ENCODE peak calls at places on chromosomes 11 and 22, in five cellular contexts. Z is HCT116, G is K562, S is GM12878, L is H1. V is an unnamed sample.

GRCh38 chr22:48643066-48643731 is 1184.5 kb downstream of the BRD1 start:
- DNase-seq in Z (no peak), G (no peak), S (no peak), L (no peak), V (no peak)

GRCh38 chr11:75959540-75959939 is 144.5 kb downstream of the UVRAG start:
- DNase-seq in Z (no peak), G (no peak), S (no peak), L (no peak), V (no peak)

GRCh38 chr11:123740787-123741158 is 687 bp downstream of the ZNF202 start:
- DNase-seq in Z (no peak), G (no peak), S (no peak), L (no peak), V (no peak)

GRCh38 chr22:39913321-39913720 is 12.4 kb downstream of the GRAP2 start:
- DNase-seq in Z (no peak), G (no peak), S (no peak), L (no peak), V (no peak)

GRCh38 chr22:29143848-29144785 is 61.6 kb upstream of the EMID1 start:
- DNase-seq in Z (no peak), G (no peak), S (no peak), L (peak; percentile 45), V (no peak)

GRCh38 chr11:62601114-62601363 is 626 bp downstream of the MTA2 start:
- DNase-seq in Z (no peak), G (no peak), S (no peak), L (no peak), V (no peak)

GRCh38 chr11:125359130-125359529 is 136.9 kb downstream of the FEZ1 start:
- DNase-seq in Z (no peak), G (no peak), S (no peak), L (no peak), V (no peak)

GRCh38 chr11:68020575-68020974 is 9.9 kb upstream of the NDUFS8 start:
- DNase-seq in Z (no peak), G (no peak), S (no peak), L (peak; percentile 71), V (no peak)

GRCh38 chr22:49564666-49565515 is 262.8 kb downstream of the BRD1 start:
- DNase-seq in Z (no peak), G (no peak), S (no peak), L (peak; percentile 35), V (no peak)

GRCh38 chr22:49155039-49155808 is 672.4 kb downstream of the BRD1 start:
- DNase-seq in Z (no peak), G (no peak), S (no peak), L (no peak), V (no peak)

GRCh38 chr22:47540011-47540410 is 777.6 kb downstream of the TBC1D22A start:
- DNase-seq in Z (no peak), G (no peak), S (no peak), L (no peak), V (no peak)

GRCh38 chr22:38923463-38924196 is 33.8 kb upstream of the APOBEC3A start:
- DNase-seq in Z (peak; percentile 91), G (peak; percentile 81), S (no peak), L (no peak), V (peak; percentile 88)

GRCh38 chr22:28952857-28953256 is 69.5 kb downstream of the ZNRF3 start:
- DNase-seq in Z (no peak), G (no peak), S (no peak), L (no peak), V (no peak)

GRCh38 chr11:16356057-16356750 is at the start of gene SOX6:
- DNase-seq in Z (no peak), G (no peak), S (no peak), L (no peak), V (peak; percentile 94)

GRCh38 chr22:32661737-32662586 is 139.5 kb upstream of the TIMP3 start:
- DNase-seq in Z (no peak), G (no peak), S (no peak), L (no peak), V (no peak)

GRCh38 chr11:58675344-58676155 is 53.1 kb downstream of the CNTF start:
- DNase-seq in Z (peak; percentile 51), G (peak; percentile 77), S (no peak), L (peak; percentile 87), V (peak; percentile 32)

GRCh38 chr11:32602657-32603410 is 19.2 kb downstream of the EIF3M start:
- DNase-seq in Z (no peak), G (no peak), S (no peak), L (no peak), V (no peak)

GRCh38 chr11:64545605-64546004 is 45.4 kb upstream of the SLC22A12 start:
- DNase-seq in Z (peak; percentile 69), G (no peak), S (no peak), L (no peak), V (no peak)

GRCh38 chr11:44014968-44015623 is 32.7 kb upstream of the ACCSL start:
- DNase-seq in Z (no peak), G (no peak), S (no peak), L (no peak), V (no peak)

GRCh38 chr11:47889714-47890441 is 41.7 kb upstream of the NUP160 start:
- DNase-seq in Z (no peak), G (no peak), S (no peak), L (no peak), V (no peak)

GRCh38 chr11:12162652-12163051 is 52.3 kb downstream of the MICAL2 start:
- DNase-seq in Z (no peak), G (no peak), S (no peak), L (no peak), V (no peak)

GRCh38 chr11:62122076-62122475 is 1.7 kb upstream of the INCENP start:
- DNase-seq in Z (peak; percentile 21), G (peak; percentile 4), S (no peak), L (no peak), V (peak; percentile 25)

GRCh38 chr22:45308624-45309421 is 911 bp upstream of the FAM118A start:
- DNase-seq in Z (peak; percentile 23), G (no peak), S (no peak), L (peak; percentile 54), V (no peak)

GRCh38 chr11:3091846-3092602 is 34.8 kb upstream of the CARS1 start:
- DNase-seq in Z (peak; percentile 67), G (peak; percentile 95), S (peak; percentile 19), L (peak; percentile 98), V (peak; percentile 56)

GRCh38 chr11:12587333-12587997 is 86.8 kb upstream of the TEAD1 start:
- DNase-seq in Z (no peak), G (no peak), S (no peak), L (no peak), V (no peak)

GRCh38 chr11:83852012-83852411 is 565.8 kb upstream of the CCDC90B start:
- DNase-seq in Z (no peak), G (no peak), S (no peak), L (no peak), V (no peak)

GRCh38 chr22:50274311-50274710 is 4.1 kb upstream of the MAPK11 start:
- DNase-seq in Z (no peak), G (peak; percentile 29), S (no peak), L (no peak), V (peak; percentile 44)

GRCh38 chr22:41485033-41485432 is 16.1 kb downstream of the ACO2 start:
- DNase-seq in Z (no peak), G (no peak), S (no peak), L (no peak), V (no peak)

GRCh38 chr11:19241260-19242183 is 777 bp upstream of the E2F8 start:
- DNase-seq in Z (no peak), G (peak; percentile 81), S (no peak), L (peak; percentile 83), V (no peak)

GRCh38 chr11:62504158-62504973 is 42.2 kb downstream of the AHNAK start:
- DNase-seq in Z (no peak), G (no peak), S (no peak), L (peak; percentile 67), V (no peak)

GRCh38 chr22:32546935-32547334 is 72.3 kb downstream of the FBXO7 start:
- DNase-seq in Z (no peak), G (no peak), S (no peak), L (no peak), V (no peak)

GRCh38 chr11:131692151-131692550 is 321.7 kb downstream of the NTM start:
- DNase-seq in Z (no peak), G (no peak), S (no peak), L (no peak), V (no peak)

GRCh38 chr11:45151362-45151982 is 5.0 kb downstream of the PRDM11 start:
- DNase-seq in Z (no peak), G (no peak), S (no peak), L (peak; percentile 39), V (no peak)

GRCh38 chr11:41522391-41522790 is 62.9 kb upstream of the LRRC4C start:
- DNase-seq in Z (no peak), G (no peak), S (no peak), L (no peak), V (no peak)

GRCh38 chr11:14314127-14314526 is 44.9 kb downstream of the RRAS2 start:
- DNase-seq in Z (no peak), G (no peak), S (no peak), L (no peak), V (no peak)
- H3K4me2 ChIP-seq in Z (no peak overlapping the region), G (no peak overlapping the region), S (peak overlapping the region; percentile 89), L (no peak overlapping the region), V (no peak overlapping the region)

DNA sequence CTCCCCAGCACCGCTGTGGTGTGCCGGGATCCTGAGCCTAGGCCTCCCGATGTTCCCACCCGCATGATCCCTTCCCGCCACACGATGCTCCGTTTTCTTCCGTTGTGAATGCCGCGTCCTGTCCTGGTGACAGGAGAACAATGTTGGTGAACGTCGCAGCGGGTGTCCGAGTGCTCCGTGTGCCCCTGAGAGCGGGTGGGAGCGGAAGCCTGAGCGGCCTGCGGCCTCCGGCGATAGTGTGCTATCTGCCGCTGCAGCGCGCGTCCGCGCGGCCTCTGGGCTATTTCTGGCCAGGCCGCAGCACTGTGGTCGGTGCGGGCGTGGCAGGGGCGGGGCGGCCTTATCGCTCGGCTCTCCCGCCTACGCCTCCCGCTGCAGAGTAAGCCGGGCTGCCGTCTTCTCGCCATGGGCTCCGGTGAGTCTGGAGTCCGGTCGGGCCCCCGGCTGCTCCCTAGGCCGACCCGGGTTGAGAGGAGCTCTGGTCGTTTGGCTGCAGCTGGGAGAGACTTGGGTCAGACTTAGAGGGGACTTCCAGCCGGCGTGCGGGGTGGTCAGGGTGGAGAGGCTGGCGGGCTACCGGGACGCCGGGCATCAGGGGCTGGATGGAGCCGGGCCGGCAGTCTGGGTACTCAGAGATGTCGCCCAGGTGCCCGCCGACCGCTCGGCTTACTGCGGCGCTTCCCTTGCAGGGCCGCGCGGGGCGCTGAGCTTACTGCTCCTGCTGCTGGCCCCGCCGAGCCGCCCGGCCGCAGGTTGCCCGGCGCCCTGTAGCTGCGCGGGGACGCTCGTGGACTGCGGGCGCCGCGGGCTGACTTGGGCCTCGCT is at the start of gene GP1BB:
- DNase-seq in Z (no peak), G (peak; percentile 99), S (no peak), L (peak; percentile 74), V (no peak)
- TF ChIP-seq EZH2 in Z (no peak), G (peak; percentile 88), S (no peak), L (peak; percentile 90), V (no peak)

GRCh38 chr22:24951942-24952836 is at the start of gene KIAA1671:
- DNase-seq in Z (peak; percentile 53), G (peak; percentile 96), S (no peak), L (peak; percentile 98), V (peak; percentile 86)
- TF ChIP-seq YY1 in Z (no peak), G (no peak), S (peak; percentile 50), L (no peak), V (peak; percentile 27)

DNA sequence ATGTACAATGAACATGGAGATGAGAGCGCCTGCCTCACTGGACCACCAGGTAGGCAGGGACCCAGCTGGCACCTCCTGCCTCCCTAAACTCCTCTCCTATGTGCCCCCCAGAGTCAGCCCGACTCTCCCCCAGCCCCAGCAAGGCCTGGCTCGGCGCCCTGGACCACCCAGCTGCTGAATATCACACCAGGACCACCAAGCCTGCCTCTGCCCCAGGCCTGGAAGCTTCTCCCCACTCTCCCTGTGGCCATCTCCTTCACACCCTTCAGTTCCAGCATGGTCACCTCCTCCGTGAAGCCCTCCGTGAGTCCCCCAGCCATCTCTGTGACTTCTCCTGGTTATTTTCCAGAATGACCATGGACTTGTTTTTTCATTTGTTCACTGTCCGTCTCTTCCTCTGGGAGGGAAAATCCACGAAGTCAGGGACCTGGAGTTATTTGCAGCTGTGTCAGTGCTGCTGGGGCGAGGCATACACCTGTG is 6.4 kb upstream of the LSP1 start:
- DNase-seq in Z (no peak), G (no peak), S (no peak), L (no peak), V (no peak)
- H3K4me2 ChIP-seq in Z (no peak overlapping the region), G (no peak overlapping the region), S (no peak overlapping the region), L (no peak overlapping the region), V (no peak overlapping the region)